ENCODE peak calls at places on chromosomes 1 and 21, in four cellular contexts. X is stimulated activated CD8-positive, alpha-beta memory T cell treated with anti-CD3 and anti-CD28 coated beads, Interleukin-4, amount 100 ng/mL, for 24 hours; H is H54; G is fibroblast of villous mesenchyme. K is an unnamed sample.

GRCh38 chr1:203564024-203564423 is 62.6 kb upstream of the ATP2B4 start:
- DNase-seq in G (no peak), H (no peak), X (no peak), K (no peak)

GRCh38 chr1:198238121-198238520 is 81.3 kb downstream of the NEK7 start:
- DNase-seq in X (no peak), H (no peak), G (no peak), K (no peak)

GRCh38 chr1:96060621-96061020 is 661.0 kb upstream of the PTBP2 start:
- DNase-seq in X (no peak), G (no peak), H (no peak), K (no peak)

GRCh38 chr1:38021969-38022368 is 9.4 kb downstream of the UTP11 start:
- DNase-seq in H (no peak), X (no peak), G (no peak), K (no peak)

GRCh38 chr1:10380594-10381275 is 18.1 kb upstream of the PGD start:
- DNase-seq in H (peak), G (peak), X (no peak), K (no peak)

GRCh38 chr1:184289825-184290550 is 96.8 kb upstream of the C1orf21 start:
- DNase-seq in X (no peak), H (no peak), G (no peak), K (no peak)

GRCh38 chr1:19071674-19072281 is 115.3 kb upstream of the IFFO2 start:
- DNase-seq in X (no peak), H (no peak), G (no peak), K (no peak)

GRCh38 chr1:160748182-160748876 is 9.3 kb downstream of the SLAMF7 start:
- DNase-seq in H (peak), G (no peak), X (no peak), K (no peak)

GRCh38 chr1:234987415-234988159 is 141.1 kb downstream of the TOMM20 start:
- DNase-seq in X (no peak), H (no peak), G (peak), K (no peak)

GRCh38 chr1:170568197-170568596 is 36.2 kb downstream of the GORAB start:
- DNase-seq in X (no peak), G (no peak), H (no peak), K (no peak)

GRCh38 chr1:59020151-59020997 is 236.5 kb upstream of the JUN start:
- DNase-seq in G (peak), H (peak), X (peak), K (peak)

GRCh38 chr1:27438621-27439061 is 46.2 kb downstream of the GPR3 start:
- DNase-seq in H (no peak), X (no peak), G (no peak), K (no peak)

GRCh38 chr1:89971600-89971999 is 23.3 kb upstream of the ZNF326 start:
- DNase-seq in X (no peak), G (no peak), H (no peak), K (no peak)

GRCh38 chr1:119286587-119287181 is 81.9 kb upstream of the HAO2 start:
- DNase-seq in G (peak), H (no peak), X (no peak), K (peak)

GRCh38 chr1:952201-952600 is 6.9 kb downstream of the NOC2L start:
- DNase-seq in X (no peak), H (no peak), G (no peak), K (no peak)

GRCh38 chr1:70090875-70091274 is 114.5 kb downstream of the LRRC40 start:
- DNase-seq in X (no peak), H (peak), G (peak), K (no peak)

GRCh38 chr1:94866178-94866822 is 46.1 kb downstream of the SLC44A3 start:
- DNase-seq in G (peak), H (no peak), X (no peak), K (no peak)

GRCh38 chr21:45152265-45152746 is 77.9 kb downstream of the ADARB1 start:
- DNase-seq in X (peak), G (no peak), H (no peak), K (no peak)